ENCODE peak calls at places on chromosome 10, in eight cellular contexts. One of them, this sample, is unnamed.

GRCh38 chr10:48446785-48447184 is 140.3 kb downstream of the MAPK8 start:
- DNase-seq in brain microvascular endothelial cell: no peak
- DNase-seq in kidney: peak
- DNase-seq in cardiac muscle cell: no peak
- DNase-seq in spleen: peak
- DNase-seq in Peyer's patch: peak
- DNase-seq in A549: no peak
- DNase-seq in CD8-positive, alpha-beta T cell: peak
- DNase-seq in this sample: peak

GRCh38 chr10:131788386-131788785 is 112.4 kb upstream of the PPP2R2D start:
- DNase-seq in Peyer's patch: no peak
- DNase-seq in CD8-positive, alpha-beta T cell: no peak
- DNase-seq in spleen: no peak
- DNase-seq in brain microvascular endothelial cell: no peak
- DNase-seq in A549: no peak
- DNase-seq in kidney: no peak
- DNase-seq in cardiac muscle cell: no peak
- DNase-seq in this sample: no peak

GRCh38 chr10:27388761-27389399 is 115.2 kb upstream of the RAB18 start:
- DNase-seq in brain microvascular endothelial cell: no peak
- DNase-seq in A549: no peak
- DNase-seq in Peyer's patch: no peak
- DNase-seq in spleen: no peak
- DNase-seq in kidney: no peak
- DNase-seq in cardiac muscle cell: no peak
- DNase-seq in CD8-positive, alpha-beta T cell: no peak
- DNase-seq in this sample: no peak

GRCh38 chr10:49410365-49411074 is 14.6 kb upstream of the DRGX start:
- DNase-seq in brain microvascular endothelial cell: no peak
- DNase-seq in cardiac muscle cell: no peak
- DNase-seq in spleen: no peak
- DNase-seq in Peyer's patch: no peak
- DNase-seq in kidney: no peak
- DNase-seq in CD8-positive, alpha-beta T cell: no peak
- DNase-seq in A549: no peak
- DNase-seq in this sample: no peak

GRCh38 chr10:28810062-28810870 is 132.9 kb downstream of the BAMBI start:
- DNase-seq in kidney: no peak
- DNase-seq in A549: no peak
- DNase-seq in CD8-positive, alpha-beta T cell: no peak
- DNase-seq in spleen: no peak
- DNase-seq in Peyer's patch: no peak
- DNase-seq in cardiac muscle cell: peak
- DNase-seq in brain microvascular endothelial cell: no peak
- DNase-seq in this sample: peak

GRCh38 chr10:16381083-16381482 is 55.7 kb upstream of the PTER start:
- DNase-seq in brain microvascular endothelial cell: no peak
- DNase-seq in cardiac muscle cell: no peak
- DNase-seq in spleen: no peak
- DNase-seq in A549: peak
- DNase-seq in Peyer's patch: no peak
- DNase-seq in kidney: no peak
- DNase-seq in CD8-positive, alpha-beta T cell: no peak
- DNase-seq in this sample: no peak

GRCh38 chr10:97715259-97715874 is 1.8 kb downstream of the MARVELD1 start:
- DNase-seq in kidney: no peak
- DNase-seq in brain microvascular endothelial cell: no peak
- DNase-seq in CD8-positive, alpha-beta T cell: no peak
- DNase-seq in cardiac muscle cell: no peak
- DNase-seq in Peyer's patch: no peak
- DNase-seq in A549: no peak
- DNase-seq in spleen: no peak
- DNase-seq in this sample: peak

GRCh38 chr10:100901051-100901450 is 11.7 kb upstream of the SLF2 start:
- DNase-seq in Peyer's patch: no peak
- DNase-seq in A549: no peak
- DNase-seq in CD8-positive, alpha-beta T cell: no peak
- DNase-seq in cardiac muscle cell: no peak
- DNase-seq in kidney: no peak
- DNase-seq in spleen: no peak
- DNase-seq in brain microvascular endothelial cell: no peak
- DNase-seq in this sample: no peak

GRCh38 chr10:79401015-79401921 is 44.2 kb downstream of the ZCCHC24 start:
- DNase-seq in A549: no peak
- DNase-seq in brain microvascular endothelial cell: no peak
- DNase-seq in cardiac muscle cell: no peak
- DNase-seq in Peyer's patch: no peak
- DNase-seq in CD8-positive, alpha-beta T cell: no peak
- DNase-seq in spleen: peak
- DNase-seq in kidney: peak
- DNase-seq in this sample: peak

GRCh38 chr10:78304091-78305045 is 270.7 kb downstream of the RPS24 start:
- DNase-seq in cardiac muscle cell: no peak
- DNase-seq in Peyer's patch: no peak
- DNase-seq in A549: no peak
- DNase-seq in spleen: peak
- DNase-seq in brain microvascular endothelial cell: no peak
- DNase-seq in CD8-positive, alpha-beta T cell: peak
- DNase-seq in kidney: no peak
- DNase-seq in this sample: no peak

GRCh38 chr10:13865758-13866491 is 279.2 kb downstream of the PRPF18 start:
- DNase-seq in CD8-positive, alpha-beta T cell: no peak
- DNase-seq in cardiac muscle cell: no peak
- DNase-seq in A549: peak
- DNase-seq in spleen: no peak
- DNase-seq in brain microvascular endothelial cell: peak
- DNase-seq in Peyer's patch: no peak
- DNase-seq in kidney: no peak
- DNase-seq in this sample: peak

GRCh38 chr10:51103818-51104217 is 29.5 kb downstream of the PRKG1 start:
- DNase-seq in brain microvascular endothelial cell: no peak
- DNase-seq in spleen: no peak
- DNase-seq in Peyer's patch: no peak
- DNase-seq in CD8-positive, alpha-beta T cell: no peak
- DNase-seq in A549: no peak
- DNase-seq in cardiac muscle cell: no peak
- DNase-seq in kidney: no peak
- DNase-seq in this sample: no peak

GRCh38 chr10:77428776-77429395 is 208.7 kb downstream of the KCNMA1 start:
- DNase-seq in cardiac muscle cell: peak
- DNase-seq in brain microvascular endothelial cell: peak
- DNase-seq in CD8-positive, alpha-beta T cell: no peak
- DNase-seq in Peyer's patch: no peak
- DNase-seq in spleen: no peak
- DNase-seq in A549: peak
- DNase-seq in kidney: no peak
- DNase-seq in this sample: no peak

GRCh38 chr10:11891776-11892486 is 68.8 kb downstream of the PROSER2 start:
- DNase-seq in A549: no peak
- DNase-seq in CD8-positive, alpha-beta T cell: no peak
- DNase-seq in cardiac muscle cell: no peak
- DNase-seq in kidney: no peak
- DNase-seq in brain microvascular endothelial cell: no peak
- DNase-seq in Peyer's patch: no peak
- DNase-seq in spleen: peak
- DNase-seq in this sample: peak

GRCh38 chr10:95513941-95514392 is 47.2 kb downstream of the SORBS1 start:
- DNase-seq in spleen: no peak
- DNase-seq in A549: peak
- DNase-seq in kidney: no peak
- DNase-seq in Peyer's patch: no peak
- DNase-seq in cardiac muscle cell: no peak
- DNase-seq in CD8-positive, alpha-beta T cell: no peak
- DNase-seq in brain microvascular endothelial cell: no peak
- DNase-seq in this sample: no peak

GRCh38 chr10:84353052-84353803 is 24.8 kb downstream of the CCSER2 start:
- DNase-seq in brain microvascular endothelial cell: no peak
- DNase-seq in cardiac muscle cell: no peak
- DNase-seq in Peyer's patch: no peak
- DNase-seq in CD8-positive, alpha-beta T cell: no peak
- DNase-seq in A549: no peak
- DNase-seq in spleen: no peak
- DNase-seq in kidney: no peak
- DNase-seq in this sample: no peak

GRCh38 chr10:132398566-132398991 is 1.6 kb downstream of the PWWP2B start:
- DNase-seq in brain microvascular endothelial cell: no peak
- DNase-seq in A549: no peak
- DNase-seq in CD8-positive, alpha-beta T cell: no peak
- DNase-seq in cardiac muscle cell: no peak
- DNase-seq in Peyer's patch: no peak
- DNase-seq in kidney: peak
- DNase-seq in spleen: peak
- DNase-seq in this sample: no peak

GRCh38 chr10:1515780-1516491 is 221.4 kb downstream of the ADARB2 start:
- DNase-seq in CD8-positive, alpha-beta T cell: no peak
- DNase-seq in spleen: no peak
- DNase-seq in kidney: no peak
- DNase-seq in brain microvascular endothelial cell: no peak
- DNase-seq in A549: no peak
- DNase-seq in cardiac muscle cell: no peak
- DNase-seq in Peyer's patch: peak
- DNase-seq in this sample: peak
- H3K4me3 ChIP-seq in CD8-positive, alpha-beta T cell: no peak
- H3K4me3 ChIP-seq in spleen: no peak
- H3K4me3 ChIP-seq in kidney: no peak
- H3K4me3 ChIP-seq in brain microvascular endothelial cell: no peak
- H3K4me3 ChIP-seq in A549: no peak
- H3K4me3 ChIP-seq in cardiac muscle cell: no peak
- H3K4me3 ChIP-seq in Peyer's patch: no peak
- H3K4me3 ChIP-seq in this sample: no peak

DNA sequence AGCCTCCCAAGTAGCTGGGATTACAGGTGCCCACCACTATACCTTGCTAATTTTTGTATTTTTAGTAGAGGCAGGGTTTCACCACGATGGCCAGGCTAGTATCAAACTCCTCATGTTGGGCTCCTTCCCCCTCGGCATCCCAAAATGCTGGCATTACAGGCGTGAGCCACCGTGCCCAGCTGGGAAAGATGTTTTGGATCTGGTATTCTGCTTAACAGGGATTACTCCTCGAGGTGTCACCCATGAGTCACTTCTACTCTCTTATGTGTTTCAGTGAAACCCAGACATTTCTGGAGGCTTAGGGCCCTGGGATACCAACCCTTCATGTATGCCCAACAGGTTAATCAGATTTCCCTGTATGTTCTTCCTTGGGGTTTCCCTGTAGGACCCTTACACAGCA is 11.8 kb upstream of the OPN4 start:
- DNase-seq in CD8-positive, alpha-beta T cell: no peak
- DNase-seq in cardiac muscle cell: no peak
- DNase-seq in spleen: no peak
- DNase-seq in brain microvascular endothelial cell: no peak
- DNase-seq in A549: peak
- DNase-seq in Peyer's patch: no peak
- DNase-seq in kidney: no peak
- DNase-seq in this sample: peak
- TF ChIP-seq CTCF in CD8-positive, alpha-beta T cell: no peak
- TF ChIP-seq CTCF in cardiac muscle cell: no peak
- TF ChIP-seq CTCF in spleen: no peak
- TF ChIP-seq CTCF in brain microvascular endothelial cell: no peak
- TF ChIP-seq CTCF in A549: no peak
- TF ChIP-seq CTCF in Peyer's patch: no peak
- TF ChIP-seq CTCF in kidney: no peak
- TF ChIP-seq CTCF in this sample: no peak

DNA sequence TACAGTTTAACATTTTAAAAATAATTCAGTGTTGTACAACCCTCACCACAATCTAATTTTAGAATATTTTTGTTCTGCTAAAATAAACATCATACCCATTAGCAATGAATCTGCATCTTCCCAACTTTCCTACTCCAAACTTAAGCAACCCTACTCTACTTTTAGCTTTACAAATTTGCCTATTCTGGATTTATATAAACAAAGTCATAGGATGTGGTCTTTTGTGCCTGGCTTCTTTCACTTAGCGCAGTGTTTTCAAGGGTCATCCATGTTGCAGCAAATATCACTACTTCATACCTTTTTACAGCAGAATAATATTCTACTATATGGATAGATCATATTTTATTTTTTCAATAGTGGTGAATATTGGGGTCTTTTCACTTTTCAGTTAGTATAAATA is 18.9 kb downstream of the CALML3 start:
- DNase-seq in spleen: no peak
- DNase-seq in A549: peak
- DNase-seq in CD8-positive, alpha-beta T cell: no peak
- DNase-seq in brain microvascular endothelial cell: no peak
- DNase-seq in kidney: no peak
- DNase-seq in Peyer's patch: no peak
- DNase-seq in cardiac muscle cell: no peak
- DNase-seq in this sample: peak
- H3K27ac ChIP-seq in spleen: no peak
- H3K27ac ChIP-seq in A549: no peak
- H3K27ac ChIP-seq in CD8-positive, alpha-beta T cell: no peak
- H3K27ac ChIP-seq in brain microvascular endothelial cell: no peak
- H3K27ac ChIP-seq in kidney: no peak
- H3K27ac ChIP-seq in Peyer's patch: no peak
- H3K27ac ChIP-seq in cardiac muscle cell: no peak
- H3K27ac ChIP-seq in this sample: no peak

GRCh38 chr10:113960617-113961260 is 82.9 kb upstream of the ADRB1 start:
- DNase-seq in brain microvascular endothelial cell: no peak
- DNase-seq in spleen: no peak
- DNase-seq in cardiac muscle cell: no peak
- DNase-seq in kidney: no peak
- DNase-seq in CD8-positive, alpha-beta T cell: peak
- DNase-seq in A549: peak
- DNase-seq in Peyer's patch: peak
- DNase-seq in this sample: no peak

GRCh38 chr10:113965077-113965476 is 78.6 kb upstream of the ADRB1 start:
- DNase-seq in kidney: no peak
- DNase-seq in CD8-positive, alpha-beta T cell: no peak
- DNase-seq in cardiac muscle cell: no peak
- DNase-seq in spleen: no peak
- DNase-seq in Peyer's patch: no peak
- DNase-seq in brain microvascular endothelial cell: no peak
- DNase-seq in A549: no peak
- DNase-seq in this sample: no peak

GRCh38 chr10:113967096-113967495 is 76.6 kb upstream of the ADRB1 start:
- DNase-seq in A549: no peak
- DNase-seq in cardiac muscle cell: no peak
- DNase-seq in brain microvascular endothelial cell: no peak
- DNase-seq in Peyer's patch: no peak
- DNase-seq in spleen: no peak
- DNase-seq in CD8-positive, alpha-beta T cell: no peak
- DNase-seq in kidney: no peak
- DNase-seq in this sample: no peak

GRCh38 chr10:113961261-113961938 is 82.3 kb upstream of the ADRB1 start:
- DNase-seq in A549: no peak
- DNase-seq in CD8-positive, alpha-beta T cell: peak
- DNase-seq in brain microvascular endothelial cell: no peak
- DNase-seq in Peyer's patch: peak
- DNase-seq in cardiac muscle cell: no peak
- DNase-seq in spleen: no peak
- DNase-seq in kidney: no peak
- DNase-seq in this sample: no peak

DNA sequence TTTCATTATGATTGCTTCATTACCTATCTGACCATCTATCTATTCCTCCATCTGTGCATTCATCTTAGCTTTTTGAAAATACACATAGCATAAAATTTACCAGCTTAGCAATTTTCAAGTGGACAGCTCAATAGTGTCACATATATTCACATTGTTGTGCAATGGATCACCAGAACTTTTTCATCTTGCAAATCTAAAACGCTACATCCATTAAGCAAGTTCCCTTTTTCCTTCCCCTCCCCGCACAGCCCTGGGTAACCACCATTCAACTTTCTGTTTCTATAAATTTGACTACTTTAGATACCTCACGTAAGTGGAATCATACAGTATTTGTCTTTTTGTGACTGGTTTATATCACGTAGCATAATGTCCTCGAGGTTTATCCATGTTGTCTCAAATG is 78.0 kb upstream of the ADRB1 start:
- DNase-seq in kidney: no peak
- DNase-seq in brain microvascular endothelial cell: no peak
- DNase-seq in A549: no peak
- DNase-seq in CD8-positive, alpha-beta T cell: no peak
- DNase-seq in spleen: no peak
- DNase-seq in cardiac muscle cell: no peak
- DNase-seq in Peyer's patch: no peak
- DNase-seq in this sample: no peak
- H3K4me3 ChIP-seq in kidney: no peak
- H3K4me3 ChIP-seq in brain microvascular endothelial cell: no peak
- H3K4me3 ChIP-seq in A549: no peak
- H3K4me3 ChIP-seq in CD8-positive, alpha-beta T cell: no peak
- H3K4me3 ChIP-seq in spleen: no peak
- H3K4me3 ChIP-seq in cardiac muscle cell: no peak
- H3K4me3 ChIP-seq in Peyer's patch: no peak
- H3K4me3 ChIP-seq in this sample: no peak

This sample was measured in osteoblast.